ENCODE peak calls at places on chromosomes 13 and 19, in nine cellular contexts. One of them, this sample, is unnamed.

GRCh38 chr19:41098762-41099161 is 10.5 kb downstream of the CYP2A13 start:
- DNase-seq in activated naive CD4-positive, alpha-beta T cell: no peak
- DNase-seq in aorta: no peak
- DNase-seq in endothelial cell: no peak
- DNase-seq in progenitor cell of endocrine pancreas: no peak
- DNase-seq in AG04450: no peak
- DNase-seq in cardiac muscle cell: no peak
- DNase-seq in thoracic aorta: no peak
- DNase-seq in GM23338: peak; percentile 21
- DNase-seq in this sample: peak; percentile 69

GRCh38 chr13:80972857-80973478 is 632.0 kb upstream of the SPRY2 start:
- DNase-seq in aorta: no peak
- DNase-seq in cardiac muscle cell: no peak
- DNase-seq in activated naive CD4-positive, alpha-beta T cell: no peak
- DNase-seq in thoracic aorta: no peak
- DNase-seq in endothelial cell: no peak
- DNase-seq in progenitor cell of endocrine pancreas: no peak
- DNase-seq in AG04450: no peak
- DNase-seq in GM23338: no peak
- DNase-seq in this sample: no peak

GRCh38 chr19:39825093-39825463 is 8.9 kb downstream of the DYRK1B start:
- DNase-seq in cardiac muscle cell: no peak
- DNase-seq in GM23338: no peak
- DNase-seq in AG04450: no peak
- DNase-seq in endothelial cell: no peak
- DNase-seq in progenitor cell of endocrine pancreas: no peak
- DNase-seq in activated naive CD4-positive, alpha-beta T cell: no peak
- DNase-seq in aorta: no peak
- DNase-seq in thoracic aorta: no peak
- DNase-seq in this sample: no peak

GRCh38 chr19:8571006-8571411 is 6.2 kb downstream of the MYO1F start:
- DNase-seq in GM23338: no peak
- DNase-seq in activated naive CD4-positive, alpha-beta T cell: peak; percentile 42
- DNase-seq in progenitor cell of endocrine pancreas: no peak
- DNase-seq in AG04450: no peak
- DNase-seq in endothelial cell: no peak
- DNase-seq in cardiac muscle cell: peak; percentile 66
- DNase-seq in aorta: peak; percentile 74
- DNase-seq in thoracic aorta: no peak
- DNase-seq in this sample: no peak

GRCh38 chr19:10842788-10843187 is 5.4 kb upstream of the C19orf38 start:
- DNase-seq in activated naive CD4-positive, alpha-beta T cell: no peak
- DNase-seq in progenitor cell of endocrine pancreas: no peak
- DNase-seq in GM23338: no peak
- DNase-seq in endothelial cell: no peak
- DNase-seq in thoracic aorta: no peak
- DNase-seq in aorta: no peak
- DNase-seq in cardiac muscle cell: no peak
- DNase-seq in AG04450: no peak
- DNase-seq in this sample: no peak

GRCh38 chr13:40394304-40394983 is 272.0 kb downstream of the FOXO1 start:
- DNase-seq in AG04450: no peak
- DNase-seq in GM23338: no peak
- DNase-seq in activated naive CD4-positive, alpha-beta T cell: no peak
- DNase-seq in endothelial cell: no peak
- DNase-seq in progenitor cell of endocrine pancreas: no peak
- DNase-seq in aorta: no peak
- DNase-seq in cardiac muscle cell: no peak
- DNase-seq in thoracic aorta: no peak
- DNase-seq in this sample: no peak

GRCh38 chr13:21033866-21034601 is 27.4 kb downstream of the LATS2 start:
- DNase-seq in progenitor cell of endocrine pancreas: no peak
- DNase-seq in aorta: no peak
- DNase-seq in activated naive CD4-positive, alpha-beta T cell: no peak
- DNase-seq in AG04450: no peak
- DNase-seq in thoracic aorta: no peak
- DNase-seq in cardiac muscle cell: peak; percentile 21
- DNase-seq in GM23338: no peak
- DNase-seq in endothelial cell: no peak
- DNase-seq in this sample: peak; percentile 41

GRCh38 chr13:46953331-46953730 is 56.5 kb upstream of the HTR2A start:
- DNase-seq in activated naive CD4-positive, alpha-beta T cell: no peak
- DNase-seq in aorta: no peak
- DNase-seq in AG04450: no peak
- DNase-seq in cardiac muscle cell: no peak
- DNase-seq in endothelial cell: no peak
- DNase-seq in progenitor cell of endocrine pancreas: no peak
- DNase-seq in thoracic aorta: no peak
- DNase-seq in GM23338: no peak
- DNase-seq in this sample: no peak

GRCh38 chr19:18470153-18470552 is 32.2 kb upstream of the ISYNA1 start:
- DNase-seq in thoracic aorta: no peak
- DNase-seq in cardiac muscle cell: no peak
- DNase-seq in GM23338: peak; percentile 79
- DNase-seq in activated naive CD4-positive, alpha-beta T cell: no peak
- DNase-seq in endothelial cell: peak; percentile 44
- DNase-seq in AG04450: no peak
- DNase-seq in progenitor cell of endocrine pancreas: no peak
- DNase-seq in aorta: peak; percentile 44
- DNase-seq in this sample: peak; percentile 91

GRCh38 chr13:45807520-45808099 is 43.9 kb downstream of the SIAH3 start:
- DNase-seq in thoracic aorta: no peak
- DNase-seq in GM23338: peak; percentile 74
- DNase-seq in aorta: no peak
- DNase-seq in endothelial cell: peak; percentile 55
- DNase-seq in cardiac muscle cell: peak; percentile 56
- DNase-seq in AG04450: no peak
- DNase-seq in progenitor cell of endocrine pancreas: no peak
- DNase-seq in activated naive CD4-positive, alpha-beta T cell: no peak
- DNase-seq in this sample: peak; percentile 78

GRCh38 chr19:24052811-24053210 is 34.2 kb upstream of the ZNF254 start:
- DNase-seq in progenitor cell of endocrine pancreas: no peak
- DNase-seq in cardiac muscle cell: peak; percentile 44
- DNase-seq in activated naive CD4-positive, alpha-beta T cell: no peak
- DNase-seq in aorta: no peak
- DNase-seq in endothelial cell: no peak
- DNase-seq in GM23338: no peak
- DNase-seq in AG04450: no peak
- DNase-seq in thoracic aorta: no peak
- DNase-seq in this sample: no peak

GRCh38 chr13:43374621-43375020 is 351.2 kb downstream of the DNAJC15 start:
- DNase-seq in AG04450: no peak
- DNase-seq in aorta: no peak
- DNase-seq in endothelial cell: no peak
- DNase-seq in GM23338: no peak
- DNase-seq in thoracic aorta: no peak
- DNase-seq in cardiac muscle cell: peak; percentile 80
- DNase-seq in progenitor cell of endocrine pancreas: no peak
- DNase-seq in activated naive CD4-positive, alpha-beta T cell: no peak
- DNase-seq in this sample: no peak

GRCh38 chr13:59304596-59304995 is 859.1 kb downstream of the DIAPH3 start:
- DNase-seq in AG04450: no peak
- DNase-seq in aorta: no peak
- DNase-seq in progenitor cell of endocrine pancreas: no peak
- DNase-seq in GM23338: no peak
- DNase-seq in thoracic aorta: no peak
- DNase-seq in activated naive CD4-positive, alpha-beta T cell: no peak
- DNase-seq in endothelial cell: no peak
- DNase-seq in cardiac muscle cell: no peak
- DNase-seq in this sample: no peak

GRCh38 chr13:34913040-34913439 is 29.0 kb upstream of the NBEA start:
- DNase-seq in activated naive CD4-positive, alpha-beta T cell: no peak
- DNase-seq in GM23338: peak; percentile 76
- DNase-seq in AG04450: no peak
- DNase-seq in cardiac muscle cell: peak; percentile 27
- DNase-seq in progenitor cell of endocrine pancreas: peak; percentile 12
- DNase-seq in aorta: no peak
- DNase-seq in endothelial cell: peak; percentile 52
- DNase-seq in thoracic aorta: no peak
- DNase-seq in this sample: peak; percentile 87

GRCh38 chr19:53394522-53394973 is 401 bp upstream of the ZNF765 start:
- DNase-seq in GM23338: peak; percentile 84
- DNase-seq in progenitor cell of endocrine pancreas: peak; percentile 34
- DNase-seq in activated naive CD4-positive, alpha-beta T cell: no peak
- DNase-seq in aorta: peak; percentile 82
- DNase-seq in AG04450: no peak
- DNase-seq in thoracic aorta: peak; percentile 18
- DNase-seq in cardiac muscle cell: peak; percentile 60
- DNase-seq in endothelial cell: peak; percentile 49
- DNase-seq in this sample: peak; percentile 89

GRCh38 chr19:7500811-7501450 is 12.1 kb upstream of the PEX11G start:
- DNase-seq in cardiac muscle cell: no peak
- DNase-seq in activated naive CD4-positive, alpha-beta T cell: no peak
- DNase-seq in aorta: no peak
- DNase-seq in thoracic aorta: no peak
- DNase-seq in endothelial cell: peak; percentile 72
- DNase-seq in AG04450: no peak
- DNase-seq in GM23338: peak; percentile 96
- DNase-seq in progenitor cell of endocrine pancreas: peak; percentile 72
- DNase-seq in this sample: peak; percentile 93

GRCh38 chr19:41926028-41926860 is 2.0 kb downstream of the ERFL start:
- DNase-seq in thoracic aorta: no peak
- DNase-seq in activated naive CD4-positive, alpha-beta T cell: no peak
- DNase-seq in endothelial cell: no peak
- DNase-seq in progenitor cell of endocrine pancreas: no peak
- DNase-seq in GM23338: no peak
- DNase-seq in AG04450: no peak
- DNase-seq in aorta: no peak
- DNase-seq in cardiac muscle cell: no peak
- DNase-seq in this sample: no peak

GRCh38 chr13:59880468-59880867 is 283.3 kb downstream of the DIAPH3 start:
- DNase-seq in thoracic aorta: no peak
- DNase-seq in progenitor cell of endocrine pancreas: no peak
- DNase-seq in cardiac muscle cell: peak; percentile 20
- DNase-seq in endothelial cell: no peak
- DNase-seq in aorta: no peak
- DNase-seq in GM23338: no peak
- DNase-seq in activated naive CD4-positive, alpha-beta T cell: no peak
- DNase-seq in AG04450: no peak
- DNase-seq in this sample: no peak

GRCh38 chr19:17607936-17608335 is 52.5 kb downstream of the COLGALT1 start:
- DNase-seq in AG04450: no peak
- DNase-seq in endothelial cell: no peak
- DNase-seq in thoracic aorta: no peak
- DNase-seq in progenitor cell of endocrine pancreas: no peak
- DNase-seq in cardiac muscle cell: no peak
- DNase-seq in GM23338: no peak
- DNase-seq in activated naive CD4-positive, alpha-beta T cell: no peak
- DNase-seq in aorta: no peak
- DNase-seq in this sample: no peak

GRCh38 chr19:33510728-33511255 is 10.8 kb downstream of the PEPD start:
- DNase-seq in cardiac muscle cell: no peak
- DNase-seq in activated naive CD4-positive, alpha-beta T cell: no peak
- DNase-seq in GM23338: no peak
- DNase-seq in thoracic aorta: no peak
- DNase-seq in endothelial cell: no peak
- DNase-seq in progenitor cell of endocrine pancreas: no peak
- DNase-seq in aorta: no peak
- DNase-seq in AG04450: no peak
- DNase-seq in this sample: no peak

GRCh38 chr19:46147166-46147740 is 785 bp upstream of the IGFL2 start:
- DNase-seq in GM23338: no peak
- DNase-seq in endothelial cell: no peak
- DNase-seq in progenitor cell of endocrine pancreas: no peak
- DNase-seq in activated naive CD4-positive, alpha-beta T cell: no peak
- DNase-seq in cardiac muscle cell: no peak
- DNase-seq in aorta: no peak
- DNase-seq in thoracic aorta: no peak
- DNase-seq in AG04450: no peak
- DNase-seq in this sample: no peak

GRCh38 chr13:20461860-20462532 is 63.7 kb downstream of the CRYL1 start:
- DNase-seq in aorta: no peak
- DNase-seq in activated naive CD4-positive, alpha-beta T cell: no peak
- DNase-seq in GM23338: peak; percentile 9
- DNase-seq in endothelial cell: no peak
- DNase-seq in progenitor cell of endocrine pancreas: no peak
- DNase-seq in thoracic aorta: no peak
- DNase-seq in AG04450: no peak
- DNase-seq in cardiac muscle cell: peak; percentile 48
- DNase-seq in this sample: no peak